ENCODE peak calls at places on chromosomes 3 and 15, in ten cellular contexts. T, Z, V, Q, Y, C, I, W, M and U are unnamed samples.

GRCh38 chr15:63931556-63931955 is 97.8 kb upstream of the HERC1 start:
- DNase-seq in T (no peak), Z (no peak), V (no peak), Q (no peak), Y (no peak), C (no peak), I (peak), W (no peak), M (no peak), U (no peak)

GRCh38 chr3:52535411-52536111 is 844 bp upstream of the UQCC5 start:
- DNase-seq in T (no peak), Z (no peak), V (no peak), Q (peak), Y (no peak), C (no peak), I (no peak), W (no peak), M (no peak), U (no peak)

GRCh38 chr15:34064443-34064842 is 25.4 kb upstream of the AVEN start:
- DNase-seq in T (no peak), Z (no peak), V (no peak), Q (no peak), Y (no peak), C (no peak), I (no peak), W (no peak), M (no peak), U (no peak)

GRCh38 chr15:70584838-70585706 is 178.3 kb downstream of the UACA start:
- DNase-seq in T (peak), Z (no peak), V (peak), Q (peak), Y (peak), C (no peak), I (peak), W (no peak), M (peak), U (peak)

GRCh38 chr15:81255596-81255995 is 58.9 kb downstream of the IL16 start:
- DNase-seq in T (no peak), Z (no peak), V (no peak), Q (no peak), Y (no peak), C (no peak), I (no peak), W (no peak), M (no peak), U (no peak)

GRCh38 chr3:122021037-122021436 is 1.0 kb downstream of the ILDR1 start:
- DNase-seq in T (no peak), Z (no peak), V (no peak), Q (no peak), Y (no peak), C (no peak), I (no peak), W (no peak), M (no peak), U (no peak)

GRCh38 chr3:30170681-30171438 is 435.5 kb upstream of the TGFBR2 start:
- DNase-seq in T (no peak), Z (no peak), V (no peak), Q (no peak), Y (no peak), C (no peak), I (no peak), W (no peak), M (no peak), U (no peak)

GRCh38 chr3:64260391-64260790 is 35.1 kb upstream of the PRICKLE2 start:
- DNase-seq in T (no peak), Z (no peak), V (peak), Q (no peak), Y (no peak), C (no peak), I (no peak), W (no peak), M (no peak), U (no peak)

GRCh38 chr3:45026957-45027356 is 854 bp downstream of the CLEC3B start:
- DNase-seq in T (peak), Z (peak), V (peak), Q (no peak), Y (no peak), C (no peak), I (no peak), W (no peak), M (no peak), U (no peak)

GRCh38 chr3:105483476-105483875 is 116.8 kb downstream of the ALCAM start:
- DNase-seq in T (no peak), Z (no peak), V (peak), Q (no peak), Y (no peak), C (no peak), I (no peak), W (no peak), M (no peak), U (peak)

GRCh38 chr3:71955549-71956373 is 170.8 kb upstream of the PROK2 start:
- DNase-seq in T (peak), Z (peak), V (peak), Q (no peak), Y (peak), C (peak), I (peak), W (peak), M (no peak), U (peak)

GRCh38 chr3:62421275-62421674 is 47.9 kb upstream of the FEZF2 start:
- DNase-seq in T (no peak), Z (no peak), V (no peak), Q (no peak), Y (no peak), C (no peak), I (no peak), W (no peak), M (no peak), U (no peak)

GRCh38 chr3:187994221-187995085 is 159.5 kb upstream of the LPP start:
- DNase-seq in T (no peak), Z (no peak), V (peak), Q (peak), Y (no peak), C (no peak), I (no peak), W (no peak), M (no peak), U (peak)

GRCh38 chr15:38545179-38545578 is 19.4 kb downstream of the RASGRP1 start:
- DNase-seq in T (no peak), Z (no peak), V (peak), Q (no peak), Y (no peak), C (no peak), I (no peak), W (no peak), M (no peak), U (no peak)

GRCh38 chr3:71885001-71885400 is 100.1 kb upstream of the PROK2 start:
- DNase-seq in T (no peak), Z (no peak), V (peak), Q (no peak), Y (no peak), C (no peak), I (no peak), W (no peak), M (no peak), U (peak)